ENCODE peak calls at places on chromosomes 2 and 18, in nine cellular contexts. O is pulmonary artery endothelial cell; E is Ammon's horn; X is left lung; M is NCI-H82; V is stimulated activated CD4-positive, alpha-beta T cell treated with anti-CD3 and anti-CD28 coated beads, Interleukin-2, amount 100 ng/mL, for 48 hours; D is left lobe of liver; S is kidney tubule cell; T is fibroblast of lung. N is an unnamed sample.

GRCh38 chr2:66495788-66496640 is 61.1 kb downstream of the MEIS1 start:
- DNase-seq in O (no peak), E (no peak), X (no peak), M (no peak), V (no peak), D (peak), S (peak), T (peak), N (peak)

GRCh38 chr2:25677877-25678276 is 4.5 kb upstream of the DTNB start:
- DNase-seq in O (no peak), E (no peak), X (no peak), M (no peak), V (no peak), D (no peak), S (no peak), T (no peak), N (no peak)

GRCh38 chr2:42102606-42103450 is 55.0 kb downstream of the PKDCC start:
- DNase-seq in O (no peak), E (no peak), X (peak), M (no peak), V (peak), D (peak), S (peak), T (no peak), N (no peak)

GRCh38 chr18:56593906-56594305 is 44.5 kb downstream of the TXNL1 start:
- DNase-seq in O (no peak), E (no peak), X (no peak), M (no peak), V (no peak), D (no peak), S (peak), T (peak), N (no peak)

GRCh38 chr2:217326238-217327022 is 466.6 kb upstream of the TNP1 start:
- DNase-seq in O (no peak), E (no peak), X (no peak), M (no peak), V (no peak), D (no peak), S (peak), T (no peak), N (no peak)

GRCh38 chr2:118847447-118848172 is at the start of gene EN1:
- DNase-seq in O (no peak), E (no peak), X (no peak), M (peak), V (no peak), D (no peak), S (no peak), T (peak), N (no peak)

GRCh38 chr2:229133155-229133772 is 137.8 kb downstream of the PID1 start:
- DNase-seq in O (no peak), E (peak), X (no peak), M (peak), V (no peak), D (no peak), S (peak), T (peak), N (no peak)

GRCh38 chr2:205034034-205034433 is 488.8 kb downstream of the PARD3B start:
- DNase-seq in O (no peak), E (no peak), X (no peak), M (no peak), V (no peak), D (no peak), S (no peak), T (no peak), N (no peak)

GRCh38 chr2:207812858-207813175 is 43.1 kb upstream of the FZD5 start:
- DNase-seq in O (no peak), E (no peak), X (no peak), M (peak), V (no peak), D (no peak), S (no peak), T (no peak), N (no peak)

GRCh38 chr2:233121856-233122255 is 61.7 kb downstream of the INPP5D start:
- DNase-seq in O (no peak), E (no peak), X (no peak), M (no peak), V (no peak), D (no peak), S (no peak), T (no peak), N (no peak)